ENCODE peak calls at places on chromosomes 7 and 10, in seven cellular contexts. B, E, T, A, R, N and S are unnamed samples.

GRCh38 chr10:125629758-125630376 is 53.1 kb downstream of the TEX36 start:
- DNase-seq in R (peak), B (peak), E (no peak), T (no peak), A (no peak), N (no peak), S (peak)

GRCh38 chr10:63465293-63466167 is at the start of gene JMJD1C:
- DNase-seq in E (peak), T (peak), R (peak), B (peak), N (peak), A (peak), S (peak)

GRCh38 chr10:82643076-82643475 is 768.1 kb downstream of the NRG3 start:
- DNase-seq in E (no peak), T (no peak), B (no peak), A (no peak), R (no peak), N (no peak), S (no peak)

GRCh38 chr7:962401-963081 is 8.1 kb upstream of the ADAP1 start:
- DNase-seq in E (no peak), N (peak), R (no peak), A (no peak), T (peak), B (no peak), S (no peak)

GRCh38 chr7:108611268-108611667 is 41.6 kb downstream of the DNAJB9 start:
- DNase-seq in E (no peak), B (no peak), R (no peak), T (no peak), N (no peak), A (no peak), S (no peak)

GRCh38 chr7:11060883-11061282 is 87.2 kb downstream of the PHF14 start:
- DNase-seq in B (no peak), E (no peak), R (no peak), N (no peak), A (no peak), T (no peak), S (no peak)

GRCh38 chr7:40977533-40977932 is 725.4 kb downstream of the INHBA start:
- DNase-seq in E (no peak), N (no peak), B (no peak), R (no peak), T (no peak), A (no peak), S (no peak)

GRCh38 chr10:33237736-33238624 is 96.5 kb downstream of the NRP1 start:
- DNase-seq in T (no peak), A (no peak), B (no peak), E (no peak), N (no peak), R (no peak), S (no peak)

GRCh38 chr10:46048152-46048551 is 2.1 kb upstream of the MSMB start:
- DNase-seq in T (no peak), E (no peak), A (no peak), N (no peak), R (no peak), B (no peak), S (no peak)

GRCh38 chr10:89679986-89680385 is 21.4 kb upstream of the KIF20B start:
- DNase-seq in R (no peak), B (no peak), T (no peak), N (no peak), A (no peak), E (no peak), S (no peak)

GRCh38 chr7:124893140-124893810 is 36.4 kb downstream of the POT1 start:
- DNase-seq in A (no peak), B (no peak), R (no peak), N (no peak), E (no peak), T (no peak), S (no peak)

GRCh38 chr7:40133561-40134427 is 628 bp downstream of the MPLKIP start:
- DNase-seq in T (no peak), R (peak), N (peak), E (no peak), B (no peak), A (no peak), S (no peak)

GRCh38 chr7:53596230-53596629 is 560.8 kb downstream of the POM121L12 start:
- DNase-seq in A (no peak), T (no peak), E (no peak), N (no peak), R (no peak), B (no peak), S (peak)

GRCh38 chr7:136687693-136688322 is 180.6 kb upstream of the CHRM2 start:
- DNase-seq in N (peak), T (no peak), A (no peak), E (no peak), B (peak), R (peak), S (peak)

GRCh38 chr7:55156919-55157318 is 138.1 kb downstream of the EGFR start:
- DNase-seq in R (no peak), E (no peak), A (no peak), N (peak), T (no peak), B (no peak), S (no peak)

GRCh38 chr7:11931306-11931705 is 99.3 kb upstream of the THSD7A start:
- DNase-seq in R (no peak), B (no peak), E (no peak), A (no peak), N (no peak), T (no peak), S (no peak)

GRCh38 chr7:101690061-101690460 is 61.0 kb upstream of the MYL10 start:
- DNase-seq in E (no peak), A (no peak), N (no peak), B (no peak), T (no peak), R (no peak), S (no peak)

GRCh38 chr10:59991661-59992060 is 85.3 kb upstream of the CCDC6 start:
- DNase-seq in R (no peak), T (no peak), E (no peak), N (peak), A (peak), B (peak), S (peak)

GRCh38 chr7:123787227-123788007 is 38.6 kb upstream of the WASL start:
- DNase-seq in N (no peak), A (no peak), R (no peak), T (no peak), B (no peak), E (no peak), S (no peak)